ENCODE peak calls at places on chromosomes 7 and 10, in ten cellular contexts. One of them, this sample, is unnamed. For H3K36me3, the result is how much of the 10 kb centered on the place peaks cover.

GRCh38 chr7:26553128-26553527 is 261.5 kb downstream of the SNX10 start:
- DNase-seq in body of pancreas: no peak
- DNase-seq in esophagus squamous epithelium: no peak
- DNase-seq in uterus: no peak
- DNase-seq in transverse colon: no peak
- DNase-seq in adrenal gland: no peak
- DNase-seq in thyroid gland: no peak
- DNase-seq in ovary: no peak
- DNase-seq in IMR-90: no peak
- DNase-seq in heart left ventricle: no peak
- DNase-seq in this sample: no peak

GRCh38 chr7:28483112-28483511 is 70.8 kb downstream of the CREB5 start:
- DNase-seq in body of pancreas: no peak
- DNase-seq in esophagus squamous epithelium: no peak
- DNase-seq in uterus: no peak
- DNase-seq in transverse colon: no peak
- DNase-seq in adrenal gland: no peak
- DNase-seq in thyroid gland: no peak
- DNase-seq in ovary: no peak
- DNase-seq in IMR-90: peak
- DNase-seq in heart left ventricle: no peak
- DNase-seq in this sample: no peak

GRCh38 chr7:95309951-95310350 is 14.4 kb downstream of the PON1 start:
- DNase-seq in body of pancreas: no peak
- DNase-seq in esophagus squamous epithelium: no peak
- DNase-seq in uterus: no peak
- DNase-seq in transverse colon: no peak
- DNase-seq in adrenal gland: no peak
- DNase-seq in thyroid gland: no peak
- DNase-seq in ovary: no peak
- DNase-seq in IMR-90: no peak
- DNase-seq in heart left ventricle: no peak
- DNase-seq in this sample: no peak

GRCh38 chr10:53601260-53601875 is 828.8 kb upstream of the MBL2 start:
- DNase-seq in body of pancreas: no peak
- DNase-seq in esophagus squamous epithelium: no peak
- DNase-seq in uterus: no peak
- DNase-seq in transverse colon: no peak
- DNase-seq in adrenal gland: peak
- DNase-seq in thyroid gland: no peak
- DNase-seq in ovary: no peak
- DNase-seq in IMR-90: peak
- DNase-seq in heart left ventricle: no peak
- DNase-seq in this sample: no peak

GRCh38 chr10:116974442-116975005 is 30.5 kb downstream of the SHTN1 start:
- DNase-seq in body of pancreas: no peak
- DNase-seq in esophagus squamous epithelium: no peak
- DNase-seq in uterus: no peak
- DNase-seq in transverse colon: no peak
- DNase-seq in adrenal gland: no peak
- DNase-seq in thyroid gland: no peak
- DNase-seq in ovary: no peak
- DNase-seq in IMR-90: peak
- DNase-seq in heart left ventricle: no peak
- DNase-seq in this sample: no peak

GRCh38 chr10:30538086-30538485 is 91.5 kb downstream of the LYZL2 start:
- DNase-seq in body of pancreas: no peak
- DNase-seq in esophagus squamous epithelium: no peak
- DNase-seq in uterus: no peak
- DNase-seq in transverse colon: no peak
- DNase-seq in adrenal gland: no peak
- DNase-seq in thyroid gland: no peak
- DNase-seq in ovary: no peak
- DNase-seq in IMR-90: peak
- DNase-seq in heart left ventricle: no peak
- DNase-seq in this sample: no peak

GRCh38 chr10:103757531-103758293 is 97.7 kb downstream of the SH3PXD2A start:
- DNase-seq in body of pancreas: peak
- DNase-seq in esophagus squamous epithelium: no peak
- DNase-seq in uterus: no peak
- DNase-seq in transverse colon: peak
- DNase-seq in adrenal gland: peak
- DNase-seq in thyroid gland: peak
- DNase-seq in ovary: no peak
- DNase-seq in IMR-90: peak
- DNase-seq in heart left ventricle: peak
- DNase-seq in this sample: peak

GRCh38 chr7:20153567-20153966 is 63.6 kb downstream of the MACC1 start:
- DNase-seq in body of pancreas: no peak
- DNase-seq in esophagus squamous epithelium: no peak
- DNase-seq in uterus: no peak
- DNase-seq in transverse colon: no peak
- DNase-seq in adrenal gland: no peak
- DNase-seq in thyroid gland: no peak
- DNase-seq in ovary: no peak
- DNase-seq in IMR-90: no peak
- DNase-seq in heart left ventricle: no peak
- DNase-seq in this sample: no peak

GRCh38 chr7:31096882-31097258 is 44.8 kb downstream of the ADCYAP1R1 start:
- DNase-seq in body of pancreas: no peak
- DNase-seq in esophagus squamous epithelium: no peak
- DNase-seq in uterus: no peak
- DNase-seq in transverse colon: no peak
- DNase-seq in adrenal gland: no peak
- DNase-seq in thyroid gland: no peak
- DNase-seq in ovary: no peak
- DNase-seq in IMR-90: no peak
- DNase-seq in heart left ventricle: no peak
- DNase-seq in this sample: no peak

GRCh38 chr7:19984231-19984632 is 210.8 kb upstream of the TMEM196 start:
- DNase-seq in body of pancreas: peak
- DNase-seq in esophagus squamous epithelium: no peak
- DNase-seq in uterus: no peak
- DNase-seq in transverse colon: no peak
- DNase-seq in adrenal gland: no peak
- DNase-seq in thyroid gland: no peak
- DNase-seq in ovary: no peak
- DNase-seq in IMR-90: no peak
- DNase-seq in heart left ventricle: no peak
- DNase-seq in this sample: no peak

GRCh38 chr7:68770649-68771048 is 827.6 kb upstream of the AUTS2 start:
- DNase-seq in body of pancreas: peak
- DNase-seq in esophagus squamous epithelium: no peak
- DNase-seq in uterus: peak
- DNase-seq in transverse colon: no peak
- DNase-seq in adrenal gland: peak
- DNase-seq in thyroid gland: peak
- DNase-seq in ovary: no peak
- DNase-seq in IMR-90: no peak
- DNase-seq in heart left ventricle: peak
- DNase-seq in this sample: no peak

GRCh38 chr7:503575-504111 is 16.0 kb downstream of the PDGFA start:
- DNase-seq in body of pancreas: peak
- DNase-seq in esophagus squamous epithelium: no peak
- DNase-seq in uterus: no peak
- DNase-seq in transverse colon: peak
- DNase-seq in adrenal gland: no peak
- DNase-seq in thyroid gland: no peak
- DNase-seq in ovary: no peak
- DNase-seq in IMR-90: no peak
- DNase-seq in heart left ventricle: peak
- DNase-seq in this sample: no peak

GRCh38 chr7:17062433-17063383 is 180.9 kb upstream of the AGR3 start:
- DNase-seq in body of pancreas: no peak
- DNase-seq in esophagus squamous epithelium: no peak
- DNase-seq in uterus: no peak
- DNase-seq in transverse colon: no peak
- DNase-seq in adrenal gland: no peak
- DNase-seq in thyroid gland: no peak
- DNase-seq in ovary: no peak
- DNase-seq in IMR-90: peak
- DNase-seq in heart left ventricle: no peak
- DNase-seq in this sample: no peak

GRCh38 chr7:100367676-100368613 is 5.3 kb upstream of the PILRA start:
- DNase-seq in body of pancreas: no peak
- DNase-seq in esophagus squamous epithelium: no peak
- DNase-seq in uterus: no peak
- DNase-seq in transverse colon: peak
- DNase-seq in adrenal gland: peak
- DNase-seq in thyroid gland: peak
- DNase-seq in ovary: no peak
- DNase-seq in IMR-90: no peak
- DNase-seq in heart left ventricle: no peak
- DNase-seq in this sample: no peak

GRCh38 chr10:102394801-102395676 is 466 bp upstream of the NFKB2 start:
- DNase-seq in body of pancreas: peak
- DNase-seq in esophagus squamous epithelium: peak
- DNase-seq in uterus: peak
- DNase-seq in transverse colon: peak
- DNase-seq in adrenal gland: peak
- DNase-seq in thyroid gland: peak
- DNase-seq in ovary: peak
- DNase-seq in IMR-90: peak
- DNase-seq in heart left ventricle: peak
- DNase-seq in this sample: peak
- TF ChIP-seq POLR2A in body of pancreas: peak
- TF ChIP-seq POLR2A in esophagus squamous epithelium: peak
- TF ChIP-seq POLR2A in uterus: peak
- TF ChIP-seq POLR2A in transverse colon: peak
- TF ChIP-seq POLR2A in adrenal gland: peak
- TF ChIP-seq POLR2A in thyroid gland: peak
- TF ChIP-seq POLR2A in ovary: peak
- TF ChIP-seq POLR2A in IMR-90: peak
- TF ChIP-seq POLR2A in heart left ventricle: peak
- TF ChIP-seq POLR2A in this sample: peak

DNA sequence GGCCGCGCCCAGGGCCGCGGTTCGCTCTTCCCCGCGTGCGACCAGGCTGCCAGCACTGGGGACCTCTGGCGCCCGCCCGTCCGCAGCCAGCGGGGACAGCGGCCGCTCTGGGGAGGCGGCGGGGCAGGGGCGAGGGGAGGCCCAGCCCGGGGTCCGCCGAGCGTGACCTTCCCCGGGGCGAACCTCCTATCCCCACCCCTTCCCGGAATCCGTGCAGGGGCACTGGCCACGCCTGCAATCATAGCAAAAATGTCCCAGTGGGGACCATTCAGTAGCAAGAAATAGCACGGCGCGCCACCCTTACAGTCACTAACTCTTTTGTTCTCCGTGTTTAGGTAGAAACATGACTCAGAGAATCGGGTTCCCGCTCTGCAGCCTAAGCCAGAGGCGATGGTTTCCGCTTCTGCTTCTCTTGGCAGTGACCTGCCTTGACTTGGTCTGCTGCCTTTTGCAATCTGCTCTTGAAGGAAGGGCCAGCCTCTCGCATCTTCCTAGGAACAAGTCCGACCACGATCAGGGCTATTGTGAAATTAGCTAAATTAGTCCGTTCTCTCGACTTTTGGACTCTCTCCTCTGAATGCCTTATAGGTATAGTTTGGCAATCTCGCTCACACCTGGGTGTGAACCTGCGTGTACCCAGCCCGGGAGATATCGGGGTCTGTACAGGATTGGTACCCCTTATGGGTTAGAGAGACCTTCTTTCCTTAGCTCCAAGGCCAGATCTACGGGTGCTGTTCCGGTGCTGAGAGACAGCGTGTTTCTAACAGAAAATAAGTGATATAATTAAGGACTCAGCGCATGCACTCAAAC is 79.4 kb upstream of the ACBD5 start:
- DNase-seq in body of pancreas: peak
- DNase-seq in esophagus squamous epithelium: peak
- DNase-seq in uterus: peak
- DNase-seq in transverse colon: peak
- DNase-seq in adrenal gland: peak
- DNase-seq in thyroid gland: peak
- DNase-seq in ovary: no peak
- DNase-seq in IMR-90: peak
- DNase-seq in heart left ventricle: peak
- DNase-seq in this sample: peak
- H3K4me3 ChIP-seq in body of pancreas: peak
- H3K4me3 ChIP-seq in esophagus squamous epithelium: peak
- H3K4me3 ChIP-seq in uterus: no peak
- H3K4me3 ChIP-seq in transverse colon: no peak
- H3K4me3 ChIP-seq in adrenal gland: no peak
- H3K4me3 ChIP-seq in thyroid gland: no peak
- H3K4me3 ChIP-seq in ovary: no peak
- H3K4me3 ChIP-seq in IMR-90: no peak
- H3K4me3 ChIP-seq in heart left ventricle: peak
- H3K4me3 ChIP-seq in this sample: peak

GRCh38 chr10:85570871-85571270 is 795.7 kb downstream of the GRID1 start:
- DNase-seq in body of pancreas: no peak
- DNase-seq in esophagus squamous epithelium: no peak
- DNase-seq in uterus: no peak
- DNase-seq in transverse colon: no peak
- DNase-seq in adrenal gland: no peak
- DNase-seq in thyroid gland: no peak
- DNase-seq in ovary: no peak
- DNase-seq in IMR-90: no peak
- DNase-seq in heart left ventricle: no peak
- DNase-seq in this sample: no peak
- H3K36me3 ChIP-seq in body of pancreas: under half
- H3K36me3 ChIP-seq in esophagus squamous epithelium: under half
- H3K36me3 ChIP-seq in uterus: under half
- H3K36me3 ChIP-seq in transverse colon: under half
- H3K36me3 ChIP-seq in adrenal gland: under half
- H3K36me3 ChIP-seq in thyroid gland: under half
- H3K36me3 ChIP-seq in ovary: under half
- H3K36me3 ChIP-seq in IMR-90: under half
- H3K36me3 ChIP-seq in heart left ventricle: under half
- H3K36me3 ChIP-seq in this sample: under half

GRCh38 chr7:76291346-76292205 is 10.9 kb upstream of the HSPB1 start:
- DNase-seq in body of pancreas: peak
- DNase-seq in esophagus squamous epithelium: peak
- DNase-seq in uterus: peak
- DNase-seq in transverse colon: peak
- DNase-seq in adrenal gland: peak
- DNase-seq in thyroid gland: peak
- DNase-seq in ovary: peak
- DNase-seq in IMR-90: peak
- DNase-seq in heart left ventricle: peak
- DNase-seq in this sample: peak

GRCh38 chr7:76296743-76297740 is 5.4 kb upstream of the HSPB1 start:
- DNase-seq in body of pancreas: peak
- DNase-seq in esophagus squamous epithelium: peak
- DNase-seq in uterus: peak
- DNase-seq in transverse colon: peak
- DNase-seq in adrenal gland: peak
- DNase-seq in thyroid gland: peak
- DNase-seq in ovary: peak
- DNase-seq in IMR-90: peak
- DNase-seq in heart left ventricle: no peak
- DNase-seq in this sample: peak

GRCh38 chr7:76292206-76292573 is 10.3 kb upstream of the HSPB1 start:
- DNase-seq in body of pancreas: peak
- DNase-seq in esophagus squamous epithelium: no peak
- DNase-seq in uterus: no peak
- DNase-seq in transverse colon: no peak
- DNase-seq in adrenal gland: peak
- DNase-seq in thyroid gland: no peak
- DNase-seq in ovary: no peak
- DNase-seq in IMR-90: no peak
- DNase-seq in heart left ventricle: no peak
- DNase-seq in this sample: peak

GRCh38 chr7:76293407-76293901 is 9.0 kb upstream of the HSPB1 start:
- DNase-seq in body of pancreas: no peak
- DNase-seq in esophagus squamous epithelium: no peak
- DNase-seq in uterus: peak
- DNase-seq in transverse colon: no peak
- DNase-seq in adrenal gland: no peak
- DNase-seq in thyroid gland: no peak
- DNase-seq in ovary: no peak
- DNase-seq in IMR-90: no peak
- DNase-seq in heart left ventricle: no peak
- DNase-seq in this sample: no peak

GRCh38 chr7:76294344-76295024 is 8.0 kb upstream of the HSPB1 start:
- DNase-seq in body of pancreas: peak
- DNase-seq in esophagus squamous epithelium: peak
- DNase-seq in uterus: peak
- DNase-seq in transverse colon: peak
- DNase-seq in adrenal gland: peak
- DNase-seq in thyroid gland: peak
- DNase-seq in ovary: peak
- DNase-seq in IMR-90: peak
- DNase-seq in heart left ventricle: peak
- DNase-seq in this sample: peak
- TF ChIP-seq POLR2A in body of pancreas: peak
- TF ChIP-seq POLR2A in esophagus squamous epithelium: peak
- TF ChIP-seq POLR2A in uterus: peak
- TF ChIP-seq POLR2A in transverse colon: no peak
- TF ChIP-seq POLR2A in adrenal gland: peak
- TF ChIP-seq POLR2A in thyroid gland: no peak
- TF ChIP-seq POLR2A in ovary: peak
- TF ChIP-seq POLR2A in IMR-90: peak
- TF ChIP-seq POLR2A in heart left ventricle: peak
- TF ChIP-seq POLR2A in this sample: peak